ENCODE peak calls at places on chromosome 22, in six cellular contexts. C is neural progenitor cell, R is GM23248, H is MM.1S, Y is HCT116, M is GM23338. A is an unnamed sample.

GRCh38 chr22:23219317-23219716 is 39.0 kb downstream of the BCR start:
- DNase-seq in C (no peak), R (no peak), H (no peak), Y (no peak), M (no peak), A (no peak)

GRCh38 chr22:32050678-32051515 is 7.8 kb downstream of the SLC5A1 start:
- DNase-seq in C (no peak), R (peak), H (peak), Y (peak), M (peak), A (peak)

GRCh38 chr22:31926969-31927368 is 17.4 kb upstream of the YWHAH start:
- DNase-seq in C (peak), R (no peak), H (no peak), Y (no peak), M (peak), A (no peak)

GRCh38 chr22:32760815-32761214 is 40.7 kb upstream of the TIMP3 start:
- DNase-seq in C (no peak), R (no peak), H (no peak), Y (no peak), M (no peak), A (no peak)

GRCh38 chr22:36334838-36335603 is 52.7 kb downstream of the MYH9 start:
- DNase-seq in C (peak), R (peak), H (no peak), Y (no peak), M (no peak), A (peak)

GRCh38 chr22:37544955-37545702 is 15.2 kb upstream of the CDC42EP1 start:
- DNase-seq in C (peak), R (peak), H (peak), Y (no peak), M (peak), A (peak)

GRCh38 chr22:45163074-45163416 is 680 bp upstream of the NUP50 start:
- DNase-seq in C (peak), R (peak), H (peak), Y (no peak), M (peak), A (peak)

GRCh38 chr22:23179381-23180294 is 671 bp upstream of the BCR start:
- DNase-seq in C (peak), R (peak), H (peak), Y (no peak), M (peak), A (peak)

GRCh38 chr22:30968015-30968923 is at the start of gene MORC2:
- DNase-seq in C (no peak), R (no peak), H (peak), Y (no peak), M (peak), A (peak)

GRCh38 chr22:33056108-33056507 is 2.1 kb downstream of the SYN3 start:
- DNase-seq in C (no peak), R (no peak), H (no peak), Y (no peak), M (no peak), A (no peak)

GRCh38 chr22:26797910-26798309 is 140.5 kb downstream of the MIAT start:
- DNase-seq in C (peak), R (no peak), H (no peak), Y (peak), M (peak), A (no peak)

GRCh38 chr22:19291580-19292261 is at the start of gene CLTCL1:
- DNase-seq in C (peak), R (peak), H (peak), Y (peak), M (peak), A (peak)

GRCh38 chr22:25395915-25396314 is 168.6 kb upstream of the GRK3 start:
- DNase-seq in C (no peak), R (no peak), H (no peak), Y (no peak), M (no peak), A (no peak)

GRCh38 chr22:44627521-44628139 is 74.4 kb upstream of the PRR5 start:
- DNase-seq in C (no peak), R (no peak), H (no peak), Y (no peak), M (no peak), A (no peak)

GRCh38 chr22:28674121-28674563 is 5.5 kb downstream of the TTC28 start:
- DNase-seq in C (no peak), R (peak), H (peak), Y (no peak), M (no peak), A (no peak)

GRCh38 chr22:37211853-37212173 is 464 bp downstream of the SSTR3 start:
- DNase-seq in C (no peak), R (no peak), H (no peak), Y (no peak), M (no peak), A (no peak)

GRCh38 chr22:48720662-48721393 is 1106.8 kb downstream of the BRD1 start:
- DNase-seq in C (no peak), R (no peak), H (no peak), Y (no peak), M (no peak), A (no peak)

GRCh38 chr22:48718818-48719500 is 1108.7 kb downstream of the BRD1 start:
- DNase-seq in C (no peak), R (peak), H (no peak), Y (no peak), M (no peak), A (no peak)

GRCh38 chr22:48721394-48721666 is 1106.3 kb downstream of the BRD1 start:
- DNase-seq in C (no peak), R (no peak), H (no peak), Y (no peak), M (no peak), A (no peak)

GRCh38 chr22:48717883-48718817 is 1109.5 kb downstream of the BRD1 start:
- DNase-seq in C (no peak), R (no peak), H (no peak), Y (no peak), M (no peak), A (no peak)

DNA sequence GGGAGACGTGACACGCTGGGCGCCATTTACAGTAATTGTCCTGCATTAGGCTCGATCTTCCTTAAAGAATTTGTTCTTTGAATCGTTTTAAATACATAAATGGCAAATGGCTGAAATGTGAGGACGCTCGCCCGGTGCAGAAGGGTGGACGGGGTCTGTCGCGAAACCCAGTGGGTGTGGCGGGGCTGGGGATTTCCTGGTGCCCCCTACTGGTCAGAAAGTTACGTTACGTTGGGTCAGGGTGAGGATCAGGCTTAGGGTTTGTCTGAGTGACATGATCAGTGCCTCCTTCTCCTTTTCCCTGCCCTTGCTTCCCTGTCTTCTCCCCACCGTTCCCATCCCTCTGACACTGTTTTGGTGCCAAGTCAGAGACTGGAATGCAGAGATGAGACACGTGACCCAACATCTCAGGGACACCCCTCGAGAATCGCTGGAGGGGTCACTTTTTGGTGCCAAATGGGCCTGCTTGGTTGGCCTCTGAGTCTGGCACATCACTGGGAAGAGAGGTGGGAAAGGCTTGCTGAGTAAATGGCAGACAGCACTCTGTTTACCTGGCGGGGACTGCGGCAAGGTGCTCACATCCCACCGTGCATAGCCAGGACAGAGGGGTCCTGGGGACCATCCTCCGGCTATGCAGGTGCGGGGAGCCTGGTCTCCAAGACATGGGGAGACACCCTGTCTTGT is 1107.6 kb downstream of the BRD1 start:
- DNase-seq in C (peak), R (no peak), H (no peak), Y (no peak), M (peak), A (no peak)
- TF ChIP-seq EZH2phosphoT487 in C (no peak), R (no peak), H (no peak), Y (no peak), M (no peak), A (no peak)

DNA sequence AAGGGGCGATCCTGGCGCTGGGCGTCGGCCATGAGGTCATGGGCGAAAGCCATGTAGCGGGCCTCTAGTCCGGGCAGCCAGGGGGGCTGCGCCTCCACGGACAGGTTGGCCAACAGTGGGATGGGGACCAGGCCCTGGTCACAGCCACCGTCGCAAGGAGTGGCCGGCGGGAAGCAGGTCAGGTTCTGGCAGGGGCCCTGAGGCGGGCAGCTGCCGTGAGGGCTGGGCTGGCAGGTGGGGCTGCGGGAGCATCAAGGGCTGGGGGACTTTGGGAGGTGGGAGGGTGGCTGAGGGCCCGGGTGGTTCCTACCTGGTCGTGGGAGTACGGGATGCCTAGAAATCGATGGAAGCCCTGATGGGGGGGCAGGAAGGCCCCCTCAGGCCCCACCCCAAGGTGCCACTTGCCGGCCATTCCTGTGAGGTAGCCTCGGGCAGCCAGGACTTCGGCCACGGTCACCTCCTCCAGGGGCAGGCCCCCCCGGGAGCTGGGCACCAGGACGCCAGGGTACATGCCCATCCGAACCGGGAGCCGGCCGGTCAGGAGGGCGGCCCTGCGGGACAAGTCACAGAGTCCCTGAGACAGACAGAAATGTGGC is 998 bp downstream of the ARSA start:
- DNase-seq in C (no peak), R (no peak), H (no peak), Y (no peak), M (no peak), A (peak)
- H2AFZ ChIP-seq in C (no peak), R (peak), H (peak), Y (no peak), M (peak), A (no peak)

DNA sequence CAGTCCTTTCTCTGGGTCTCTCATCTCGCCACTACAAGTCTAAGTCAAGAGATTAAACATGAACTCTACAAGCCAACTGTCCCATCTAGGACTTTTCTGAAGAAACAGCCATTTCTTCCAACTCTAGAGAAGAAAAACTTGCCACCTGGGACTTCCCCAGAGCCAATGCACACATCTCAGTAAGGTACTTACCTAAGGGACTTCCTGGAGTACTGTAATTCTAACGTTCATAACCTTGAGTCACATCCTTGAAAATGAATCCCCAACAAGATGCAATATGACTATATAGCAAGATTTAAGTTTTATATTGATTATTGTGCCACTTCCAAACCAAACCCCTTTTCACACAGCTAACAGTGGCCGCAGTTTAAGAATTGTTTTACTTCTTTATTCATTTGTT is 11.9 kb upstream of the ISX start:
- DNase-seq in C (no peak), R (no peak), H (no peak), Y (no peak), M (no peak), A (no peak)
- H3K4me2 ChIP-seq in C (no peak), R (no peak), H (no peak), Y (no peak), M (no peak), A (no peak)

DNA sequence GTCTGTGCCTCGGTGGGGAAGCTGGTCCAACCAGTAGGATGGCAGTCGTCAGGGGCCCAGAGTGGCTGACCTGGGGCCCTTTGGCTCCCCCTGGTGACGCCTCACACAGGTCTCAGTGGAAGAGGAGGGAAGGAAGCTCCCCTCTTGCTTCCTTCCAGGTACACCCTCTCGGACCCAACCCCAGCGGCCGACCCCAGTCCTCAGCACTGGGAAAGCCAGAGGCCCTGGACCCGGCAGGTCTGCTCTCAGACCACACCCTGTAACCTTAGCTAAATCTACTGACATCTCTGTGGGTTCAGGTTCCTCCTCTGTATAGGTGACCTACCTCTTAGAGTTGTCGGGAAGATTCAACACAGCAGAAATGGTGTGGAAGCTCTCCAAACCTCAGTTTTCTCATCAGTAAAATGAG is 3.4 kb upstream of the SCUBE1 start:
- DNase-seq in C (peak), R (peak), H (peak), Y (peak), M (peak), A (peak)
- TF ChIP-seq EZH2phosphoT487 in C (no peak), R (no peak), H (no peak), Y (no peak), M (no peak), A (no peak)

GRCh38 chr22:48044484-48045060 is 1282.1 kb downstream of the TBC1D22A start:
- DNase-seq in C (no peak), R (no peak), H (no peak), Y (no peak), M (no peak), A (no peak)
- H2AFZ ChIP-seq in C (no peak), R (no peak), H (no peak), Y (no peak), M (no peak), A (no peak)

GRCh38 chr22:38964306-38964705 is 6.9 kb downstream of the APOBEC3A start:
- DNase-seq in C (no peak), R (no peak), H (no peak), Y (no peak), M (no peak), A (no peak)
- H3K4me2 ChIP-seq in C (no peak), R (no peak), H (no peak), Y (no peak), M (no peak), A (peak)

A was measured in hepatocyte.